ENCODE peak calls at places on chromosomes 1 and 21, in eight cellular contexts. X, Y, O, S, M, C, G and L are unnamed samples. For H3K4me1 and H3K36me3, the result is how much of the 10 kb centered on the place peaks cover.

GRCh38 chr1:26168410-26169167 is at the start of gene C1orf232:
- DNase-seq in X (no peak), Y (no peak), O (peak), S (no peak), M (no peak), C (no peak), G (no peak), L (no peak)

GRCh38 chr1:192904438-192904895 is 95.6 kb downstream of the RGS2 start:
- DNase-seq in X (no peak), Y (peak), O (no peak), S (peak), M (peak), C (no peak), G (peak), L (no peak)

GRCh38 chr21:26850116-26850643 is 5.0 kb upstream of the ADAMTS1 start:
- DNase-seq in X (peak), Y (peak), O (peak), S (peak), M (peak), C (peak), G (peak), L (no peak)

GRCh38 chr1:173420330-173420806 is 56.8 kb upstream of the PRDX6 start:
- DNase-seq in X (peak), Y (peak), O (peak), S (peak), M (peak), C (peak), G (peak), L (peak)

GRCh38 chr1:245648749-245649517 is 494.1 kb downstream of the KIF26B start:
- DNase-seq in X (peak), Y (no peak), O (peak), S (no peak), M (no peak), C (no peak), G (no peak), L (no peak)

GRCh38 chr1:52364235-52364839 is 1.7 kb downstream of the CC2D1B start:
- DNase-seq in X (no peak), Y (no peak), O (no peak), S (no peak), M (no peak), C (no peak), G (no peak), L (peak)

GRCh38 chr1:220300442-220301121 is 28.3 kb upstream of the RAB3GAP2 start:
- DNase-seq in X (no peak), Y (peak), O (peak), S (peak), M (peak), C (peak), G (peak), L (peak)

GRCh38 chr1:156533568-156534220 is 33.1 kb upstream of the MEF2D start:
- DNase-seq in X (no peak), Y (no peak), O (no peak), S (no peak), M (no peak), C (no peak), G (no peak), L (no peak)

GRCh38 chr1:201884472-201884871 is 4.2 kb upstream of the SHISA4 start:
- DNase-seq in X (no peak), Y (no peak), O (no peak), S (no peak), M (no peak), C (no peak), G (no peak), L (no peak)

GRCh38 chr1:2949966-2950925 is 71.0 kb upstream of the ACTRT2 start:
- DNase-seq in X (no peak), Y (no peak), O (no peak), S (no peak), M (no peak), C (no peak), G (no peak), L (no peak)

GRCh38 chr1:55378582-55378981 is 163.4 kb upstream of the USP24 start:
- DNase-seq in X (peak), Y (peak), O (peak), S (peak), M (peak), C (peak), G (peak), L (no peak)

GRCh38 chr1:58290685-58291372 is 255.7 kb downstream of the OMA1 start:
- DNase-seq in X (peak), Y (peak), O (peak), S (peak), M (peak), C (no peak), G (peak), L (no peak)

GRCh38 chr1:91693542-91693941 is 192.4 kb downstream of the TGFBR3 start:
- DNase-seq in X (no peak), Y (no peak), O (no peak), S (peak), M (peak), C (no peak), G (no peak), L (no peak)

GRCh38 chr21:16084776-16085364 is 355.1 kb downstream of the USP25 start:
- DNase-seq in X (no peak), Y (no peak), O (no peak), S (peak), M (peak), C (no peak), G (peak), L (no peak)

GRCh38 chr21:16087523-16087922 is 357.7 kb downstream of the USP25 start:
- DNase-seq in X (no peak), Y (no peak), O (no peak), S (no peak), M (no peak), C (no peak), G (no peak), L (no peak)

GRCh38 chr21:16085436-16085835 is 355.7 kb downstream of the USP25 start:
- DNase-seq in X (no peak), Y (no peak), O (no peak), S (peak), M (peak), C (no peak), G (peak), L (no peak)

GRCh38 chr21:16086936-16087335 is 357.2 kb downstream of the USP25 start:
- DNase-seq in X (no peak), Y (no peak), O (no peak), S (no peak), M (no peak), C (no peak), G (no peak), L (no peak)

DNA sequence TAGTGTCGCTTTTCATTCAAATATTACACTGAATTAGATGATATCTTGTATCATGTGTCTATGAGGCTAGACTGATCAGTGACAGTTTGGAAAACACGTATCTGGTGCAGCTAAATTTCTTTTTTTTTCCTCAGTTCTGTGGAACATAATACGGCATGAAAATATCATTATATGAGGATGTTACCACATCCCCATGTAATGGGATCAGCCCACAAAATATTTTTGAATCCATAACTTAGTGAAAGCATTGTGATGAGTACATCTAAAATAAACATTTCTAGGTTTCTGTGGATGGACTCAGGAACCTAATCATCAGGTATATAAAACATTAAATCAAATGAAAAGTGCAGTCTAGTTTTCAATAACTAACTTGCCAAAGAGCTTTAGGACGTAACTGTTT is 356.3 kb downstream of the USP25 start:
- DNase-seq in X (no peak), Y (no peak), O (no peak), S (no peak), M (no peak), C (no peak), G (no peak), L (no peak)
- H3K9ac ChIP-seq in X (no peak), Y (no peak), O (no peak), S (no peak), M (peak), C (no peak), G (peak), L (no peak)

GRCh38 chr1:158005249-158005648 is 11.8 kb downstream of the KIRREL1 start:
- DNase-seq in X (no peak), Y (no peak), O (no peak), S (no peak), M (no peak), C (no peak), G (no peak), L (no peak)

GRCh38 chr1:158011714-158012113 is 18.3 kb downstream of the KIRREL1 start:
- DNase-seq in X (no peak), Y (no peak), O (no peak), S (peak), M (peak), C (no peak), G (no peak), L (no peak)

GRCh38 chr1:158007949-158008386 is 14.5 kb downstream of the KIRREL1 start:
- DNase-seq in X (no peak), Y (peak), O (no peak), S (no peak), M (no peak), C (no peak), G (no peak), L (no peak)

GRCh38 chr1:158007180-158007579 is 13.7 kb downstream of the KIRREL1 start:
- DNase-seq in X (no peak), Y (no peak), O (no peak), S (no peak), M (no peak), C (no peak), G (no peak), L (no peak)

DNA sequence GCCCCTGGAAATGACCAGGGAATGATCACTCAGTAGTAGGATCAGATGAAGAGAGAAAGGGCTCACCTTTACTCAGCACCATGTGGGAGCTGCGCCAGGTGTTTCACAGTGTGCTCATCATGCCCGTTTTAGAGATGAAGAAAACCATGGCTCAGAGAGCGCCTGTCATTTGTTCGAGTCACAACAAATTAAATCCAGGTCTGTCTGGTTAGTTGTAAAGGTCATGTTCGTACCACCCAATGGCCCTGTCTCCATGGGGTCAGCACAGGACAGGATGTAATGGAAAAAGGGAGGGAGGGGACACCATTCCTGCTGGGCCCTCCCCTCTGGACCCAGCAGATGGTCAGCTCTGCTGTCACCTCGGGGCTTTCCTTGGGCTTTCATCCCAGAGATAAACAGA is 15.2 kb downstream of the KIRREL1 start:
- DNase-seq in X (no peak), Y (no peak), O (no peak), S (no peak), M (peak), C (no peak), G (no peak), L (no peak)
- H3K4me1 ChIP-seq in X (under half), Y (half or more), O (half or more), S (half or more), M (half or more), C (under half), G (half or more), L (under half)

GRCh38 chr1:225851810-225852209 is 30.4 kb downstream of the TMEM63A start:
- DNase-seq in X (peak), Y (no peak), O (no peak), S (no peak), M (no peak), C (peak), G (no peak), L (no peak)
- H3K36me3 ChIP-seq in X (under half), Y (under half), O (under half), S (under half), M (under half), C (half or more), G (under half), L (under half)

GRCh38 chr1:229181419-229181818 is 89.5 kb upstream of the RAB4A start:
- DNase-seq in X (no peak), Y (no peak), O (no peak), S (no peak), M (no peak), C (no peak), G (no peak), L (no peak)

GRCh38 chr1:229185913-229186312 is 85.0 kb upstream of the RAB4A start:
- DNase-seq in X (no peak), Y (no peak), O (no peak), S (no peak), M (no peak), C (no peak), G (no peak), L (no peak)

GRCh38 chr1:229183583-229183982 is 87.3 kb upstream of the RAB4A start:
- DNase-seq in X (no peak), Y (no peak), O (no peak), S (no peak), M (no peak), C (no peak), G (no peak), L (no peak)

GRCh38 chr1:229186373-229187056 is 84.4 kb upstream of the RAB4A start:
- DNase-seq in X (no peak), Y (no peak), O (no peak), S (no peak), M (no peak), C (no peak), G (no peak), L (no peak)

GRCh38 chr1:229184066-229184465 is 86.8 kb upstream of the RAB4A start:
- DNase-seq in X (no peak), Y (no peak), O (peak), S (no peak), M (no peak), C (no peak), G (no peak), L (no peak)
- H3K9ac ChIP-seq in X (no peak), Y (no peak), O (no peak), S (no peak), M (no peak), C (no peak), G (no peak), L (no peak)